ENCODE peak calls at places on chromosomes 13 and 19, in seven cellular contexts. I is AG09309; C is thyroid gland; D is activated naive CD8-positive, alpha-beta T cell treated with anti-CD3 and anti-CD28 coated beads, Interleukin-2, amount 50 U/mL, for 24 hours; G is colonic mucosa; H is ecto neural progenitor cell; J is GF-D8. Q is an unnamed sample.

GRCh38 chr19:6947745-6948144 is 60.4 kb downstream of the ADGRE1 start:
- DNase-seq in I (peak; percentile 16), C (no peak), D (peak; percentile 57), G (no peak), H (no peak), J (no peak), Q (no peak)

GRCh38 chr13:83634601-83635000 is 247.7 kb downstream of the SLITRK1 start:
- DNase-seq in I (no peak), C (no peak), D (no peak), G (no peak), H (no peak), J (no peak), Q (peak; percentile 14)

GRCh38 chr13:98827449-98827848 is 75.0 kb upstream of the SLC15A1 start:
- DNase-seq in I (no peak), C (no peak), D (no peak), G (no peak), H (no peak), J (no peak), Q (no peak)

GRCh38 chr13:46864941-46865340 is 31.9 kb downstream of the HTR2A start:
- DNase-seq in I (no peak), C (no peak), D (no peak), G (no peak), H (no peak), J (no peak), Q (no peak)

GRCh38 chr19:43984687-43985000 is 656 bp downstream of the ZNF155 start:
- DNase-seq in I (no peak), C (peak; percentile 6), D (peak; percentile 5), G (peak; percentile 25), H (peak; percentile 43), J (no peak), Q (peak; percentile 12)

GRCh38 chr13:93262729-93263128 is 36.1 kb downstream of the GPC6 start:
- DNase-seq in I (peak; percentile 58), C (no peak), D (no peak), G (no peak), H (no peak), J (no peak), Q (no peak)

GRCh38 chr13:77168232-77168631 is 141.3 kb upstream of the FBXL3 start:
- DNase-seq in I (no peak), C (no peak), D (no peak), G (peak; percentile 19), H (no peak), J (no peak), Q (no peak)

GRCh38 chr19:52270266-52270885 is 989 bp downstream of the ZNF766 start:
- DNase-seq in I (no peak), C (peak; percentile 11), D (peak; percentile 10), G (no peak), H (peak; percentile 48), J (peak; percentile 8), Q (peak; percentile 18)